ENCODE peak calls at places on chromosomes 12 and 14, in ten cellular contexts. Y is tibial artery; C is CD4-positive, CD25-positive, alpha-beta regulatory T cell; U is neural progenitor cell; Q is CD8-positive, alpha-beta T cell; N is esophagus muscularis mucosa; A is endodermal cell; P is upper lobe of right lung; M is ascending aorta; F is ovary. J is an unnamed sample. For H3K4me1, the result is how much of the 10 kb centered on the place peaks cover.

GRCh38 chr12:3727354-3727753 is 25.6 kb downstream of the CRACR2A start:
- DNase-seq in Y (no peak), C (no peak), U (no peak), Q (no peak), N (no peak), A (no peak), P (no peak), M (no peak), F (no peak), J (peak)

GRCh38 chr12:46209914-46210834 is 58.7 kb downstream of the SLC38A1 start:
- DNase-seq in Y (no peak), C (peak), U (no peak), Q (peak), N (no peak), A (peak), P (peak), M (no peak), F (no peak), J (peak)

GRCh38 chr12:25187781-25188180 is 7.2 kb downstream of the DNAI7 start:
- DNase-seq in Y (no peak), C (no peak), U (no peak), Q (no peak), N (no peak), A (no peak), P (no peak), M (no peak), F (no peak), J (no peak)

GRCh38 chr14:72928872-72929271 is 2.6 kb downstream of the DCAF4 start:
- DNase-seq in Y (no peak), C (no peak), U (no peak), Q (no peak), N (no peak), A (peak), P (no peak), M (no peak), F (peak), J (no peak)

GRCh38 chr12:120121766-120122293 is 5.3 kb upstream of the RAB35 start:
- DNase-seq in Y (no peak), C (peak), U (no peak), Q (no peak), N (no peak), A (no peak), P (no peak), M (no peak), F (no peak), J (no peak)

GRCh38 chr12:6852651-6853354 is 853 bp downstream of the USP5 start:
- DNase-seq in Y (peak), C (peak), U (peak), Q (peak), N (no peak), A (peak), P (no peak), M (peak), F (peak), J (peak)

GRCh38 chr12:3269594-3269993 is 192.4 kb downstream of the TSPAN9 start:
- DNase-seq in Y (no peak), C (no peak), U (peak), Q (no peak), N (no peak), A (no peak), P (no peak), M (no peak), F (no peak), J (no peak)

GRCh38 chr12:6927999-6928702 is 392 bp downstream of the ATN1 start:
- DNase-seq in Y (no peak), C (no peak), U (peak), Q (no peak), N (no peak), A (peak), P (peak), M (no peak), F (peak), J (no peak)

GRCh38 chr14:35385042-35385839 is 19.3 kb downstream of the NFKBIA start:
- DNase-seq in Y (peak), C (no peak), U (peak), Q (no peak), N (peak), A (peak), P (no peak), M (peak), F (peak), J (no peak)

GRCh38 chr12:59587710-59588109 is 8.1 kb upstream of the SLC16A7 start:
- DNase-seq in Y (no peak), C (no peak), U (no peak), Q (no peak), N (no peak), A (no peak), P (no peak), M (no peak), F (no peak), J (no peak)

GRCh38 chr14:100127853-100128455 is 31.5 kb downstream of the DEGS2 start:
- DNase-seq in Y (no peak), C (no peak), U (no peak), Q (no peak), N (no peak), A (no peak), P (no peak), M (no peak), F (no peak), J (no peak)

GRCh38 chr12:24109381-24110039 is 160.0 kb upstream of the SOX5 start:
- DNase-seq in Y (no peak), C (no peak), U (peak), Q (no peak), N (no peak), A (no peak), P (no peak), M (no peak), F (no peak), J (no peak)

GRCh38 chr12:11719678-11720099 is 70.2 kb downstream of the ETV6 start:
- DNase-seq in Y (peak), C (no peak), U (no peak), Q (no peak), N (no peak), A (peak), P (peak), M (peak), F (no peak), J (no peak)

GRCh38 chr14:33711761-33712160 is 239.1 kb downstream of the EGLN3 start:
- DNase-seq in Y (no peak), C (no peak), U (no peak), Q (no peak), N (no peak), A (no peak), P (no peak), M (no peak), F (no peak), J (no peak)

GRCh38 chr14:103898711-103899110 is 29.5 kb upstream of the TDRD9 start:
- DNase-seq in Y (no peak), C (no peak), U (no peak), Q (no peak), N (no peak), A (no peak), P (no peak), M (no peak), F (no peak), J (no peak)

GRCh38 chr14:104331871-104332605 is 193.7 kb downstream of the KIF26A start:
- DNase-seq in Y (no peak), C (no peak), U (no peak), Q (no peak), N (no peak), A (peak), P (no peak), M (no peak), F (no peak), J (no peak)

GRCh38 chr14:60647081-60647836 is 2.0 kb downstream of the SIX1 start:
- DNase-seq in Y (peak), C (no peak), U (peak), Q (no peak), N (no peak), A (peak), P (no peak), M (no peak), F (no peak), J (peak)

GRCh38 chr12:64236549-64236948 is 14.5 kb upstream of the KICS2 start:
- DNase-seq in Y (no peak), C (no peak), U (no peak), Q (no peak), N (no peak), A (no peak), P (no peak), M (no peak), F (no peak), J (no peak)

GRCh38 chr12:47907851-47908454 is 3.2 kb upstream of the VDR start:
- DNase-seq in Y (no peak), C (no peak), U (no peak), Q (no peak), N (no peak), A (peak), P (no peak), M (no peak), F (no peak), J (no peak)

GRCh38 chr12:132593938-132594358 is 16.4 kb downstream of the LRCOL1 start:
- DNase-seq in Y (peak), C (peak), U (peak), Q (no peak), N (no peak), A (peak), P (peak), M (peak), F (peak), J (no peak)

GRCh38 chr14:79702197-79702596 is 509.1 kb downstream of the DIO2 start:
- DNase-seq in Y (no peak), C (no peak), U (no peak), Q (no peak), N (no peak), A (no peak), P (no peak), M (no peak), F (no peak), J (no peak)

GRCh38 chr14:60805881-60806569 is 71.5 kb downstream of the MNAT1 start:
- DNase-seq in Y (no peak), C (no peak), U (no peak), Q (no peak), N (no peak), A (no peak), P (no peak), M (no peak), F (no peak), J (no peak)

GRCh38 chr14:49692895-49693737 is at the start of gene KLHDC1:
- DNase-seq in Y (peak), C (peak), U (peak), Q (peak), N (peak), A (peak), P (peak), M (peak), F (peak), J (peak)

GRCh38 chr14:100673085-100673806 is 53.4 kb upstream of the DLK1 start:
- DNase-seq in Y (no peak), C (no peak), U (peak), Q (no peak), N (no peak), A (peak), P (peak), M (no peak), F (peak), J (no peak)

DNA sequence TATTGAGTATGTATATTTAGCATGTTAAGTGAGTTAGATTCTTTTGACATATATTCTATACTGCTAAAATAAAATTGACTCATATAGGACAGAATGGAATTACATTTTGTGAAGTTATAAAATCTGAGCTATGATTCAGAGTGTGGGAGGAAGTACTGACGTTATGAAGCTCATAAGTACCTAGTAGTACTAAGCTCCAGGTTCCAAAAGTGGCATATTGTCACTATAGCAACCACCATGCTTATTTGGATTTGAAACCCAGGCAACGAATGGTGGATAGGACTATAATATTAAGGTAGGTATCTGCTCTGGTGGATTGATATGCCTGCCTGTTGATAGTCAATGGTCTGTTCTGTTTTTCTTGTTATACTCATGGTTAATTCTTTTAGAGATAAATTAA is 2.2 kb upstream of the FBXO33 start:
- DNase-seq in Y (no peak), C (no peak), U (no peak), Q (no peak), N (no peak), A (no peak), P (no peak), M (no peak), F (no peak), J (no peak)
- H3K4me3 ChIP-seq in Y (no peak), C (no peak), U (no peak), Q (no peak), N (no peak), A (no peak), P (no peak), M (no peak), F (no peak), J (no peak)

GRCh38 chr12:12902036-12902435 is 10.7 kb downstream of the GPRC5A start:
- DNase-seq in Y (peak), C (no peak), U (no peak), Q (no peak), N (no peak), A (no peak), P (no peak), M (no peak), F (no peak), J (no peak)

GRCh38 chr12:12898911-12899511 is 7.6 kb downstream of the GPRC5A start:
- DNase-seq in Y (no peak), C (no peak), U (no peak), Q (no peak), N (no peak), A (no peak), P (no peak), M (no peak), F (no peak), J (no peak)

GRCh38 chr12:12901158-12901791 is 9.9 kb downstream of the GPRC5A start:
- DNase-seq in Y (peak), C (no peak), U (peak), Q (no peak), N (no peak), A (peak), P (no peak), M (peak), F (peak), J (no peak)

GRCh38 chr12:12899530-12900380 is 8.4 kb downstream of the GPRC5A start:
- DNase-seq in Y (peak), C (peak), U (no peak), Q (no peak), N (no peak), A (no peak), P (no peak), M (no peak), F (peak), J (no peak)

DNA sequence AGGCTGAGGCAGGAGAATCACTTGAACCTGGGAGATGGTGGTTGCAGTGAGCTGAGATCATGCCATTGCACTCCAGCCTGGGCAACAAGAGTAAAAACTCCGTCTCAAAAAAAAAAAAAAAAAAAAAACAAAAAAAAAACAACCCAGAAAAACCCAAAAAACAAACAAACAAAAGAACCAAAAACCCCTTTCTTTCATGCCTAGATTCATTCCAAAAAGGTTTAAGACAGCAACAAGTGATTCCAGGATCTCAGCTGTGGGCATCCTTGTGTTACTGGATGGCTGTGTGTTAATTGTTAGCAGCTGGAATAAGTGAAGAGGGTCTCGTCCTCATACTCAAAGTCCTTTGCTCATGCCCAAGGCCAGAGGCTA is 9.4 kb downstream of the GPRC5A start:
- DNase-seq in Y (no peak), C (no peak), U (no peak), Q (no peak), N (no peak), A (no peak), P (no peak), M (no peak), F (no peak), J (no peak)
- H3K4me1 ChIP-seq in Y (under half), C (under half), U (under half), Q (under half), N (under half), A (under half), P (under half), M (under half), F (under half), J (under half)

GRCh38 chr12:42612258-42612608 is 22.7 kb upstream of the PRICKLE1 start:
- DNase-seq in Y (no peak), C (no peak), U (no peak), Q (no peak), N (no peak), A (no peak), P (no peak), M (no peak), F (no peak), J (no peak)
- H3K4me3 ChIP-seq in Y (no peak), C (no peak), U (no peak), Q (no peak), N (no peak), A (no peak), P (no peak), M (no peak), F (no peak), J (no peak)

DNA sequence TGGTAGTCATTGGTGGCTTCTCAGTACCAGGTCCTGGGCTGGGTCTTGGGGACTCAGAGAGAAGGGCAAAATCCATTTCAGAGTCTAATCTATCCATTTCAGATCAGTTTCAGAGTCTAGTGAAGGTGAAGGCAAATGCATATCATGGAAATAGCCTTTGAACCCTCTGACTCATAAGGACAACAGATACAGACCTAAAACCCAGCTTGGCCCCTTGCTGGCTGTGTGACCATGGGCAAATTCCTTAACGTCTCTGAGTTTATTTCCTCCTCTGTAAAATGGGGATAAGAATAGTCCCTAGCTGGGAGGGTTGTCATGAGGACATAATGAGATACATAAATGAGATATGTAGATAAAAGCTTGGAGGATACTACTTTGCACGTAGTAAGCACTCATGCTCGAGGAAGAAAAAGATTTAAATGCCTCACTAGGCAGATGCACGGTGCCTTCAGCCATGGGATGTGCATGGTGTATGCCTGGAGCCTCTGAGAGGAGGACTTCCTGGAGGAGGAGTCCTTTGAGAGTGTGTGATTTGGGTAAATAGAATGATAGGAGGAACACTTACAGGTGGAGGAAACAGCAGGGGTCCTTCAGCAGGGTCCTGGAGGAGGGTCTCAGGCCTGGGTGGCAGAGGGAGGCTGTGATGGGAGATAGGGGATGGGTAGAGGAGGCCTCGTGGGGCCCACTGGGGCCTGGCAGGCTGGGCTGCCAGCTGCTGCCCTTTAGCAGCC is 8.0 kb downstream of the DTX1 start:
- DNase-seq in Y (no peak), C (no peak), U (no peak), Q (no peak), N (no peak), A (no peak), P (no peak), M (peak), F (no peak), J (no peak)
- H3K4me1 ChIP-seq in Y (under half), C (under half), U (under half), Q (under half), N (under half), A (under half), P (under half), M (under half), F (under half), J (under half)

GRCh38 chr12:34356233-34356987 is 334.1 kb downstream of the ALG10 start:
- DNase-seq in Y (no peak), C (no peak), U (no peak), Q (no peak), N (no peak), A (no peak), P (no peak), M (no peak), F (no peak), J (no peak)
- H3K4me3 ChIP-seq in Y (no peak), C (no peak), U (no peak), Q (no peak), N (no peak), A (no peak), P (no peak), M (no peak), F (no peak), J (no peak)

GRCh38 chr14:22533057-22533704 is 55.8 kb downstream of the DAD1 start:
- DNase-seq in Y (no peak), C (no peak), U (no peak), Q (no peak), N (no peak), A (no peak), P (no peak), M (no peak), F (no peak), J (no peak)

GRCh38 chr14:22533739-22534359 is 55.2 kb downstream of the DAD1 start:
- DNase-seq in Y (no peak), C (no peak), U (no peak), Q (no peak), N (no peak), A (no peak), P (no peak), M (no peak), F (no peak), J (no peak)

GRCh38 chr14:22535126-22535525 is 53.9 kb downstream of the DAD1 start:
- DNase-seq in Y (no peak), C (peak), U (no peak), Q (no peak), N (no peak), A (no peak), P (no peak), M (peak), F (no peak), J (no peak)

GRCh38 chr14:22535916-22536315 is 53.1 kb downstream of the DAD1 start:
- DNase-seq in Y (no peak), C (peak), U (no peak), Q (no peak), N (no peak), A (no peak), P (no peak), M (peak), F (no peak), J (no peak)

GRCh38 chr14:22534547-22534946 is 54.5 kb downstream of the DAD1 start:
- DNase-seq in Y (no peak), C (no peak), U (no peak), Q (no peak), N (no peak), A (no peak), P (no peak), M (peak), F (no peak), J (no peak)
- H3K4me1 ChIP-seq in Y (under half), C (half or more), U (under half), Q (half or more), N (under half), A (under half), P (under half), M (under half), F (under half), J (half or more)

GRCh38 chr14:96039633-96040311 is 610 bp downstream of the C14orf132 start:
- DNase-seq in Y (peak), C (no peak), U (peak), Q (no peak), N (no peak), A (peak), P (peak), M (peak), F (peak), J (peak)

GRCh38 chr14:96040836-96041371 is 1.7 kb downstream of the C14orf132 start:
- DNase-seq in Y (no peak), C (no peak), U (no peak), Q (no peak), N (no peak), A (peak), P (no peak), M (no peak), F (no peak), J (no peak)

GRCh38 chr14:96038920-96039632 is at the start of gene C14orf132:
- DNase-seq in Y (peak), C (no peak), U (peak), Q (peak), N (no peak), A (peak), P (peak), M (peak), F (peak), J (peak)

GRCh38 chr14:96037891-96038557 is 1.1 kb upstream of the C14orf132 start:
- DNase-seq in Y (peak), C (no peak), U (no peak), Q (no peak), N (no peak), A (peak), P (peak), M (peak), F (peak), J (no peak)

GRCh38 chr14:96038558-96038919 is 623 bp upstream of the C14orf132 start:
- DNase-seq in Y (no peak), C (no peak), U (peak), Q (no peak), N (no peak), A (peak), P (no peak), M (no peak), F (no peak), J (peak)
- H3K4me3 ChIP-seq in Y (peak), C (no peak), U (peak), Q (peak), N (peak), A (peak), P (peak), M (peak), F (peak), J (peak)